ENCODE peak calls at places on chromosomes 2 and 18, in ten cellular contexts. One of them, this sample, is unnamed.

GRCh38 chr2:135074216-135074615 is 22.1 kb downstream of the RAB3GAP1 start:
- DNase-seq in stimulated activated naive CD8-positive, alpha-beta T cell treated with anti-CD3 and anti-CD28 coated beads, Interleukin-15, amount 100 ng/mL, for 72 hours: no peak
- DNase-seq in stimulated activated CD4-positive, alpha-beta T cell treated with anti-CD3 and anti-CD28 coated beads, Interleukin-1b, Interleukin-23, amount 100 ng/mL, for 1 hour: no peak
- DNase-seq in HFF-Myc: no peak
- DNase-seq in AG10803: no peak
- DNase-seq in progenitor cell of endocrine pancreas: no peak
- DNase-seq in PC-9: peak
- DNase-seq in NCI-H1092 treated with DMSO at 0.1 percent for 48 hours: no peak
- DNase-seq in HEK293T: no peak
- DNase-seq in astrocyte of the spinal cord: no peak
- DNase-seq in this sample: no peak

GRCh38 chr2:176944998-176945397 is 267.6 kb upstream of the HNRNPA3 start:
- DNase-seq in stimulated activated naive CD8-positive, alpha-beta T cell treated with anti-CD3 and anti-CD28 coated beads, Interleukin-15, amount 100 ng/mL, for 72 hours: no peak
- DNase-seq in stimulated activated CD4-positive, alpha-beta T cell treated with anti-CD3 and anti-CD28 coated beads, Interleukin-1b, Interleukin-23, amount 100 ng/mL, for 1 hour: no peak
- DNase-seq in HFF-Myc: no peak
- DNase-seq in AG10803: no peak
- DNase-seq in progenitor cell of endocrine pancreas: no peak
- DNase-seq in PC-9: no peak
- DNase-seq in NCI-H1092 treated with DMSO at 0.1 percent for 48 hours: no peak
- DNase-seq in HEK293T: no peak
- DNase-seq in astrocyte of the spinal cord: no peak
- DNase-seq in this sample: no peak

GRCh38 chr2:170155022-170155722 is 22.8 kb upstream of the MYO3B start:
- DNase-seq in stimulated activated naive CD8-positive, alpha-beta T cell treated with anti-CD3 and anti-CD28 coated beads, Interleukin-15, amount 100 ng/mL, for 72 hours: no peak
- DNase-seq in stimulated activated CD4-positive, alpha-beta T cell treated with anti-CD3 and anti-CD28 coated beads, Interleukin-1b, Interleukin-23, amount 100 ng/mL, for 1 hour: no peak
- DNase-seq in HFF-Myc: no peak
- DNase-seq in AG10803: peak
- DNase-seq in progenitor cell of endocrine pancreas: no peak
- DNase-seq in PC-9: no peak
- DNase-seq in NCI-H1092 treated with DMSO at 0.1 percent for 48 hours: no peak
- DNase-seq in HEK293T: peak
- DNase-seq in astrocyte of the spinal cord: peak
- DNase-seq in this sample: no peak

GRCh38 chr2:101380376-101380775 is 6.9 kb downstream of the CREG2 start:
- DNase-seq in stimulated activated naive CD8-positive, alpha-beta T cell treated with anti-CD3 and anti-CD28 coated beads, Interleukin-15, amount 100 ng/mL, for 72 hours: no peak
- DNase-seq in stimulated activated CD4-positive, alpha-beta T cell treated with anti-CD3 and anti-CD28 coated beads, Interleukin-1b, Interleukin-23, amount 100 ng/mL, for 1 hour: no peak
- DNase-seq in HFF-Myc: no peak
- DNase-seq in AG10803: peak
- DNase-seq in progenitor cell of endocrine pancreas: no peak
- DNase-seq in PC-9: no peak
- DNase-seq in NCI-H1092 treated with DMSO at 0.1 percent for 48 hours: no peak
- DNase-seq in HEK293T: no peak
- DNase-seq in astrocyte of the spinal cord: peak
- DNase-seq in this sample: no peak

GRCh38 chr2:161990741-161991140 is 83.3 kb downstream of the DPP4 start:
- DNase-seq in stimulated activated naive CD8-positive, alpha-beta T cell treated with anti-CD3 and anti-CD28 coated beads, Interleukin-15, amount 100 ng/mL, for 72 hours: no peak
- DNase-seq in stimulated activated CD4-positive, alpha-beta T cell treated with anti-CD3 and anti-CD28 coated beads, Interleukin-1b, Interleukin-23, amount 100 ng/mL, for 1 hour: no peak
- DNase-seq in HFF-Myc: peak
- DNase-seq in AG10803: peak
- DNase-seq in progenitor cell of endocrine pancreas: no peak
- DNase-seq in PC-9: peak
- DNase-seq in NCI-H1092 treated with DMSO at 0.1 percent for 48 hours: no peak
- DNase-seq in HEK293T: no peak
- DNase-seq in astrocyte of the spinal cord: peak
- DNase-seq in this sample: no peak

GRCh38 chr18:76573325-76574025 is 78.4 kb upstream of the ZNF516 start:
- DNase-seq in stimulated activated naive CD8-positive, alpha-beta T cell treated with anti-CD3 and anti-CD28 coated beads, Interleukin-15, amount 100 ng/mL, for 72 hours: no peak
- DNase-seq in stimulated activated CD4-positive, alpha-beta T cell treated with anti-CD3 and anti-CD28 coated beads, Interleukin-1b, Interleukin-23, amount 100 ng/mL, for 1 hour: no peak
- DNase-seq in HFF-Myc: no peak
- DNase-seq in AG10803: peak
- DNase-seq in progenitor cell of endocrine pancreas: no peak
- DNase-seq in PC-9: peak
- DNase-seq in NCI-H1092 treated with DMSO at 0.1 percent for 48 hours: no peak
- DNase-seq in HEK293T: no peak
- DNase-seq in astrocyte of the spinal cord: peak
- DNase-seq in this sample: no peak

GRCh38 chr2:19746611-19747309 is 155.0 kb downstream of the TTC32 start:
- DNase-seq in stimulated activated naive CD8-positive, alpha-beta T cell treated with anti-CD3 and anti-CD28 coated beads, Interleukin-15, amount 100 ng/mL, for 72 hours: no peak
- DNase-seq in stimulated activated CD4-positive, alpha-beta T cell treated with anti-CD3 and anti-CD28 coated beads, Interleukin-1b, Interleukin-23, amount 100 ng/mL, for 1 hour: no peak
- DNase-seq in HFF-Myc: no peak
- DNase-seq in AG10803: no peak
- DNase-seq in progenitor cell of endocrine pancreas: peak
- DNase-seq in PC-9: no peak
- DNase-seq in NCI-H1092 treated with DMSO at 0.1 percent for 48 hours: peak
- DNase-seq in HEK293T: peak
- DNase-seq in astrocyte of the spinal cord: peak
- DNase-seq in this sample: no peak

GRCh38 chr2:69065735-69066336 is 52.9 kb downstream of the ANTXR1 start:
- DNase-seq in stimulated activated naive CD8-positive, alpha-beta T cell treated with anti-CD3 and anti-CD28 coated beads, Interleukin-15, amount 100 ng/mL, for 72 hours: no peak
- DNase-seq in stimulated activated CD4-positive, alpha-beta T cell treated with anti-CD3 and anti-CD28 coated beads, Interleukin-1b, Interleukin-23, amount 100 ng/mL, for 1 hour: no peak
- DNase-seq in HFF-Myc: no peak
- DNase-seq in AG10803: no peak
- DNase-seq in progenitor cell of endocrine pancreas: no peak
- DNase-seq in PC-9: no peak
- DNase-seq in NCI-H1092 treated with DMSO at 0.1 percent for 48 hours: peak
- DNase-seq in HEK293T: no peak
- DNase-seq in astrocyte of the spinal cord: no peak
- DNase-seq in this sample: no peak

GRCh38 chr2:12514168-12514567 is 202.6 kb upstream of the TRIB2 start:
- DNase-seq in stimulated activated naive CD8-positive, alpha-beta T cell treated with anti-CD3 and anti-CD28 coated beads, Interleukin-15, amount 100 ng/mL, for 72 hours: no peak
- DNase-seq in stimulated activated CD4-positive, alpha-beta T cell treated with anti-CD3 and anti-CD28 coated beads, Interleukin-1b, Interleukin-23, amount 100 ng/mL, for 1 hour: no peak
- DNase-seq in HFF-Myc: no peak
- DNase-seq in AG10803: no peak
- DNase-seq in progenitor cell of endocrine pancreas: no peak
- DNase-seq in PC-9: no peak
- DNase-seq in NCI-H1092 treated with DMSO at 0.1 percent for 48 hours: no peak
- DNase-seq in HEK293T: no peak
- DNase-seq in astrocyte of the spinal cord: no peak
- DNase-seq in this sample: no peak

GRCh38 chr2:20012282-20013060 is at the start of gene MATN3:
- DNase-seq in stimulated activated naive CD8-positive, alpha-beta T cell treated with anti-CD3 and anti-CD28 coated beads, Interleukin-15, amount 100 ng/mL, for 72 hours: peak
- DNase-seq in stimulated activated CD4-positive, alpha-beta T cell treated with anti-CD3 and anti-CD28 coated beads, Interleukin-1b, Interleukin-23, amount 100 ng/mL, for 1 hour: no peak
- DNase-seq in HFF-Myc: no peak
- DNase-seq in AG10803: peak
- DNase-seq in progenitor cell of endocrine pancreas: peak
- DNase-seq in PC-9: no peak
- DNase-seq in NCI-H1092 treated with DMSO at 0.1 percent for 48 hours: no peak
- DNase-seq in HEK293T: peak
- DNase-seq in astrocyte of the spinal cord: peak
- DNase-seq in this sample: no peak

GRCh38 chr2:9709539-9710285 is 78.9 kb upstream of the YWHAQ start:
- DNase-seq in stimulated activated naive CD8-positive, alpha-beta T cell treated with anti-CD3 and anti-CD28 coated beads, Interleukin-15, amount 100 ng/mL, for 72 hours: no peak
- DNase-seq in stimulated activated CD4-positive, alpha-beta T cell treated with anti-CD3 and anti-CD28 coated beads, Interleukin-1b, Interleukin-23, amount 100 ng/mL, for 1 hour: no peak
- DNase-seq in HFF-Myc: no peak
- DNase-seq in AG10803: no peak
- DNase-seq in progenitor cell of endocrine pancreas: no peak
- DNase-seq in PC-9: no peak
- DNase-seq in NCI-H1092 treated with DMSO at 0.1 percent for 48 hours: no peak
- DNase-seq in HEK293T: no peak
- DNase-seq in astrocyte of the spinal cord: no peak
- DNase-seq in this sample: no peak

GRCh38 chr2:172462393-172463381 is 35.3 kb downstream of the ITGA6 start:
- DNase-seq in stimulated activated naive CD8-positive, alpha-beta T cell treated with anti-CD3 and anti-CD28 coated beads, Interleukin-15, amount 100 ng/mL, for 72 hours: peak
- DNase-seq in stimulated activated CD4-positive, alpha-beta T cell treated with anti-CD3 and anti-CD28 coated beads, Interleukin-1b, Interleukin-23, amount 100 ng/mL, for 1 hour: no peak
- DNase-seq in HFF-Myc: no peak
- DNase-seq in AG10803: no peak
- DNase-seq in progenitor cell of endocrine pancreas: no peak
- DNase-seq in PC-9: peak
- DNase-seq in NCI-H1092 treated with DMSO at 0.1 percent for 48 hours: no peak
- DNase-seq in HEK293T: no peak
- DNase-seq in astrocyte of the spinal cord: no peak
- DNase-seq in this sample: no peak

GRCh38 chr18:12394428-12394827 is 13.3 kb upstream of the PRELID3A start:
- DNase-seq in stimulated activated naive CD8-positive, alpha-beta T cell treated with anti-CD3 and anti-CD28 coated beads, Interleukin-15, amount 100 ng/mL, for 72 hours: no peak
- DNase-seq in stimulated activated CD4-positive, alpha-beta T cell treated with anti-CD3 and anti-CD28 coated beads, Interleukin-1b, Interleukin-23, amount 100 ng/mL, for 1 hour: no peak
- DNase-seq in HFF-Myc: no peak
- DNase-seq in AG10803: no peak
- DNase-seq in progenitor cell of endocrine pancreas: no peak
- DNase-seq in PC-9: no peak
- DNase-seq in NCI-H1092 treated with DMSO at 0.1 percent for 48 hours: no peak
- DNase-seq in HEK293T: no peak
- DNase-seq in astrocyte of the spinal cord: no peak
- DNase-seq in this sample: no peak

GRCh38 chr2:16361261-16361990 is 304.2 kb downstream of the CYRIA start:
- DNase-seq in stimulated activated naive CD8-positive, alpha-beta T cell treated with anti-CD3 and anti-CD28 coated beads, Interleukin-15, amount 100 ng/mL, for 72 hours: no peak
- DNase-seq in stimulated activated CD4-positive, alpha-beta T cell treated with anti-CD3 and anti-CD28 coated beads, Interleukin-1b, Interleukin-23, amount 100 ng/mL, for 1 hour: no peak
- DNase-seq in HFF-Myc: no peak
- DNase-seq in AG10803: no peak
- DNase-seq in progenitor cell of endocrine pancreas: no peak
- DNase-seq in PC-9: no peak
- DNase-seq in NCI-H1092 treated with DMSO at 0.1 percent for 48 hours: no peak
- DNase-seq in HEK293T: no peak
- DNase-seq in astrocyte of the spinal cord: no peak
- DNase-seq in this sample: no peak

GRCh38 chr18:42707080-42707479 is 408.4 kb downstream of the RIT2 start:
- DNase-seq in stimulated activated naive CD8-positive, alpha-beta T cell treated with anti-CD3 and anti-CD28 coated beads, Interleukin-15, amount 100 ng/mL, for 72 hours: no peak
- DNase-seq in stimulated activated CD4-positive, alpha-beta T cell treated with anti-CD3 and anti-CD28 coated beads, Interleukin-1b, Interleukin-23, amount 100 ng/mL, for 1 hour: no peak
- DNase-seq in HFF-Myc: no peak
- DNase-seq in AG10803: no peak
- DNase-seq in progenitor cell of endocrine pancreas: no peak
- DNase-seq in PC-9: no peak
- DNase-seq in NCI-H1092 treated with DMSO at 0.1 percent for 48 hours: no peak
- DNase-seq in HEK293T: no peak
- DNase-seq in astrocyte of the spinal cord: no peak
- DNase-seq in this sample: no peak

GRCh38 chr2:17768894-17769293 is 15.0 kb downstream of the GEN1 start:
- DNase-seq in stimulated activated naive CD8-positive, alpha-beta T cell treated with anti-CD3 and anti-CD28 coated beads, Interleukin-15, amount 100 ng/mL, for 72 hours: no peak
- DNase-seq in stimulated activated CD4-positive, alpha-beta T cell treated with anti-CD3 and anti-CD28 coated beads, Interleukin-1b, Interleukin-23, amount 100 ng/mL, for 1 hour: no peak
- DNase-seq in HFF-Myc: no peak
- DNase-seq in AG10803: no peak
- DNase-seq in progenitor cell of endocrine pancreas: no peak
- DNase-seq in PC-9: no peak
- DNase-seq in NCI-H1092 treated with DMSO at 0.1 percent for 48 hours: no peak
- DNase-seq in HEK293T: no peak
- DNase-seq in astrocyte of the spinal cord: no peak
- DNase-seq in this sample: no peak

GRCh38 chr2:96342085-96342484 is 6.5 kb downstream of the NCAPH start:
- DNase-seq in stimulated activated naive CD8-positive, alpha-beta T cell treated with anti-CD3 and anti-CD28 coated beads, Interleukin-15, amount 100 ng/mL, for 72 hours: no peak
- DNase-seq in stimulated activated CD4-positive, alpha-beta T cell treated with anti-CD3 and anti-CD28 coated beads, Interleukin-1b, Interleukin-23, amount 100 ng/mL, for 1 hour: no peak
- DNase-seq in HFF-Myc: peak
- DNase-seq in AG10803: peak
- DNase-seq in progenitor cell of endocrine pancreas: no peak
- DNase-seq in PC-9: peak
- DNase-seq in NCI-H1092 treated with DMSO at 0.1 percent for 48 hours: no peak
- DNase-seq in HEK293T: no peak
- DNase-seq in astrocyte of the spinal cord: peak
- DNase-seq in this sample: no peak

GRCh38 chr2:46147626-46148368 is 149.4 kb upstream of the EPAS1 start:
- DNase-seq in stimulated activated naive CD8-positive, alpha-beta T cell treated with anti-CD3 and anti-CD28 coated beads, Interleukin-15, amount 100 ng/mL, for 72 hours: no peak
- DNase-seq in stimulated activated CD4-positive, alpha-beta T cell treated with anti-CD3 and anti-CD28 coated beads, Interleukin-1b, Interleukin-23, amount 100 ng/mL, for 1 hour: no peak
- DNase-seq in HFF-Myc: no peak
- DNase-seq in AG10803: no peak
- DNase-seq in progenitor cell of endocrine pancreas: no peak
- DNase-seq in PC-9: no peak
- DNase-seq in NCI-H1092 treated with DMSO at 0.1 percent for 48 hours: no peak
- DNase-seq in HEK293T: no peak
- DNase-seq in astrocyte of the spinal cord: peak
- DNase-seq in this sample: no peak

GRCh38 chr2:136098441-136098840 is 19.5 kb downstream of the CXCR4 start:
- DNase-seq in stimulated activated naive CD8-positive, alpha-beta T cell treated with anti-CD3 and anti-CD28 coated beads, Interleukin-15, amount 100 ng/mL, for 72 hours: no peak
- DNase-seq in stimulated activated CD4-positive, alpha-beta T cell treated with anti-CD3 and anti-CD28 coated beads, Interleukin-1b, Interleukin-23, amount 100 ng/mL, for 1 hour: no peak
- DNase-seq in HFF-Myc: no peak
- DNase-seq in AG10803: no peak
- DNase-seq in progenitor cell of endocrine pancreas: no peak
- DNase-seq in PC-9: no peak
- DNase-seq in NCI-H1092 treated with DMSO at 0.1 percent for 48 hours: no peak
- DNase-seq in HEK293T: no peak
- DNase-seq in astrocyte of the spinal cord: no peak
- DNase-seq in this sample: no peak

GRCh38 chr2:23497063-23497462 is 112.1 kb downstream of the KLHL29 start:
- DNase-seq in stimulated activated naive CD8-positive, alpha-beta T cell treated with anti-CD3 and anti-CD28 coated beads, Interleukin-15, amount 100 ng/mL, for 72 hours: no peak
- DNase-seq in stimulated activated CD4-positive, alpha-beta T cell treated with anti-CD3 and anti-CD28 coated beads, Interleukin-1b, Interleukin-23, amount 100 ng/mL, for 1 hour: no peak
- DNase-seq in HFF-Myc: no peak
- DNase-seq in AG10803: peak
- DNase-seq in progenitor cell of endocrine pancreas: no peak
- DNase-seq in PC-9: no peak
- DNase-seq in NCI-H1092 treated with DMSO at 0.1 percent for 48 hours: no peak
- DNase-seq in HEK293T: no peak
- DNase-seq in astrocyte of the spinal cord: peak
- DNase-seq in this sample: no peak

GRCh38 chr2:240996161-240996833 is 2.1 kb upstream of the SNED1 start:
- DNase-seq in stimulated activated naive CD8-positive, alpha-beta T cell treated with anti-CD3 and anti-CD28 coated beads, Interleukin-15, amount 100 ng/mL, for 72 hours: no peak
- DNase-seq in stimulated activated CD4-positive, alpha-beta T cell treated with anti-CD3 and anti-CD28 coated beads, Interleukin-1b, Interleukin-23, amount 100 ng/mL, for 1 hour: no peak
- DNase-seq in HFF-Myc: no peak
- DNase-seq in AG10803: no peak
- DNase-seq in progenitor cell of endocrine pancreas: peak
- DNase-seq in PC-9: no peak
- DNase-seq in NCI-H1092 treated with DMSO at 0.1 percent for 48 hours: no peak
- DNase-seq in HEK293T: no peak
- DNase-seq in astrocyte of the spinal cord: no peak
- DNase-seq in this sample: no peak

GRCh38 chr18:78571831-78572347 is 407.7 kb upstream of the SALL3 start:
- DNase-seq in stimulated activated naive CD8-positive, alpha-beta T cell treated with anti-CD3 and anti-CD28 coated beads, Interleukin-15, amount 100 ng/mL, for 72 hours: no peak
- DNase-seq in stimulated activated CD4-positive, alpha-beta T cell treated with anti-CD3 and anti-CD28 coated beads, Interleukin-1b, Interleukin-23, amount 100 ng/mL, for 1 hour: no peak
- DNase-seq in HFF-Myc: no peak
- DNase-seq in AG10803: no peak
- DNase-seq in progenitor cell of endocrine pancreas: no peak
- DNase-seq in PC-9: no peak
- DNase-seq in NCI-H1092 treated with DMSO at 0.1 percent for 48 hours: no peak
- DNase-seq in HEK293T: no peak
- DNase-seq in astrocyte of the spinal cord: no peak
- DNase-seq in this sample: no peak

GRCh38 chr2:199465988-199466703 is 8.4 kb upstream of the SATB2 start:
- DNase-seq in stimulated activated naive CD8-positive, alpha-beta T cell treated with anti-CD3 and anti-CD28 coated beads, Interleukin-15, amount 100 ng/mL, for 72 hours: no peak
- DNase-seq in stimulated activated CD4-positive, alpha-beta T cell treated with anti-CD3 and anti-CD28 coated beads, Interleukin-1b, Interleukin-23, amount 100 ng/mL, for 1 hour: no peak
- DNase-seq in HFF-Myc: no peak
- DNase-seq in AG10803: no peak
- DNase-seq in progenitor cell of endocrine pancreas: no peak
- DNase-seq in PC-9: no peak
- DNase-seq in NCI-H1092 treated with DMSO at 0.1 percent for 48 hours: no peak
- DNase-seq in HEK293T: no peak
- DNase-seq in astrocyte of the spinal cord: no peak
- DNase-seq in this sample: no peak

GRCh38 chr2:180314086-180314485 is 307.0 kb upstream of the CWC22 start:
- DNase-seq in stimulated activated naive CD8-positive, alpha-beta T cell treated with anti-CD3 and anti-CD28 coated beads, Interleukin-15, amount 100 ng/mL, for 72 hours: no peak
- DNase-seq in stimulated activated CD4-positive, alpha-beta T cell treated with anti-CD3 and anti-CD28 coated beads, Interleukin-1b, Interleukin-23, amount 100 ng/mL, for 1 hour: no peak
- DNase-seq in HFF-Myc: no peak
- DNase-seq in AG10803: peak
- DNase-seq in progenitor cell of endocrine pancreas: no peak
- DNase-seq in PC-9: no peak
- DNase-seq in NCI-H1092 treated with DMSO at 0.1 percent for 48 hours: no peak
- DNase-seq in HEK293T: no peak
- DNase-seq in astrocyte of the spinal cord: no peak
- DNase-seq in this sample: no peak

GRCh38 chr2:168054657-168055056 is 192.7 kb downstream of the STK39 start:
- DNase-seq in stimulated activated naive CD8-positive, alpha-beta T cell treated with anti-CD3 and anti-CD28 coated beads, Interleukin-15, amount 100 ng/mL, for 72 hours: no peak
- DNase-seq in stimulated activated CD4-positive, alpha-beta T cell treated with anti-CD3 and anti-CD28 coated beads, Interleukin-1b, Interleukin-23, amount 100 ng/mL, for 1 hour: no peak
- DNase-seq in HFF-Myc: no peak
- DNase-seq in AG10803: no peak
- DNase-seq in progenitor cell of endocrine pancreas: no peak
- DNase-seq in PC-9: no peak
- DNase-seq in NCI-H1092 treated with DMSO at 0.1 percent for 48 hours: no peak
- DNase-seq in HEK293T: no peak
- DNase-seq in astrocyte of the spinal cord: no peak
- DNase-seq in this sample: no peak

GRCh38 chr2:130834923-130835765 is 1.6 kb upstream of the ARHGEF4 start:
- DNase-seq in stimulated activated naive CD8-positive, alpha-beta T cell treated with anti-CD3 and anti-CD28 coated beads, Interleukin-15, amount 100 ng/mL, for 72 hours: no peak
- DNase-seq in stimulated activated CD4-positive, alpha-beta T cell treated with anti-CD3 and anti-CD28 coated beads, Interleukin-1b, Interleukin-23, amount 100 ng/mL, for 1 hour: no peak
- DNase-seq in HFF-Myc: no peak
- DNase-seq in AG10803: no peak
- DNase-seq in progenitor cell of endocrine pancreas: no peak
- DNase-seq in PC-9: no peak
- DNase-seq in NCI-H1092 treated with DMSO at 0.1 percent for 48 hours: no peak
- DNase-seq in HEK293T: no peak
- DNase-seq in astrocyte of the spinal cord: no peak
- DNase-seq in this sample: no peak

GRCh38 chr18:5787936-5788335 is 107.4 kb downstream of the TMEM200C start:
- DNase-seq in stimulated activated naive CD8-positive, alpha-beta T cell treated with anti-CD3 and anti-CD28 coated beads, Interleukin-15, amount 100 ng/mL, for 72 hours: no peak
- DNase-seq in stimulated activated CD4-positive, alpha-beta T cell treated with anti-CD3 and anti-CD28 coated beads, Interleukin-1b, Interleukin-23, amount 100 ng/mL, for 1 hour: no peak
- DNase-seq in HFF-Myc: no peak
- DNase-seq in AG10803: no peak
- DNase-seq in progenitor cell of endocrine pancreas: no peak
- DNase-seq in PC-9: no peak
- DNase-seq in NCI-H1092 treated with DMSO at 0.1 percent for 48 hours: no peak
- DNase-seq in HEK293T: no peak
- DNase-seq in astrocyte of the spinal cord: no peak
- DNase-seq in this sample: no peak

GRCh38 chr18:49212819-49213218 is 247.6 kb downstream of the DYM start:
- DNase-seq in stimulated activated naive CD8-positive, alpha-beta T cell treated with anti-CD3 and anti-CD28 coated beads, Interleukin-15, amount 100 ng/mL, for 72 hours: no peak
- DNase-seq in stimulated activated CD4-positive, alpha-beta T cell treated with anti-CD3 and anti-CD28 coated beads, Interleukin-1b, Interleukin-23, amount 100 ng/mL, for 1 hour: no peak
- DNase-seq in HFF-Myc: no peak
- DNase-seq in AG10803: peak
- DNase-seq in progenitor cell of endocrine pancreas: no peak
- DNase-seq in PC-9: no peak
- DNase-seq in NCI-H1092 treated with DMSO at 0.1 percent for 48 hours: no peak
- DNase-seq in HEK293T: no peak
- DNase-seq in astrocyte of the spinal cord: peak
- DNase-seq in this sample: no peak